ENCODE peak calls at places on chromosomes 11 and 22, in eight cellular contexts. One of them, this sample, is unnamed.
A peak's percentile ranks its signal among the peaks of the same experiment; 100 is the strongest.

GRCh38 chr22:45718391-45718790 is 46.8 kb downstream of the ATXN10 start:
- DNase-seq in stimulated activated CD4-positive, alpha-beta T cell treated with anti-CD3 and anti-CD28 coated beads, Interleukin-4, amount 100 ng/mL, for 48 hours: no peak
- DNase-seq in OCI-LY7: no peak
- DNase-seq in fibroblast of lung: no peak
- DNase-seq in stomach: no peak
- DNase-seq in HL-60: no peak
- DNase-seq in spleen: no peak
- DNase-seq in ELR: no peak
- DNase-seq in this sample: no peak

GRCh38 chr11:105219269-105219668 is 79.7 kb upstream of the CARD18 start:
- DNase-seq in stimulated activated CD4-positive, alpha-beta T cell treated with anti-CD3 and anti-CD28 coated beads, Interleukin-4, amount 100 ng/mL, for 48 hours: no peak
- DNase-seq in OCI-LY7: no peak
- DNase-seq in fibroblast of lung: no peak
- DNase-seq in stomach: no peak
- DNase-seq in HL-60: no peak
- DNase-seq in spleen: no peak
- DNase-seq in ELR: no peak
- DNase-seq in this sample: no peak

GRCh38 chr22:49807780-49808708 is 19.6 kb downstream of the BRD1 start:
- DNase-seq in stimulated activated CD4-positive, alpha-beta T cell treated with anti-CD3 and anti-CD28 coated beads, Interleukin-4, amount 100 ng/mL, for 48 hours: no peak
- DNase-seq in OCI-LY7: no peak
- DNase-seq in fibroblast of lung: no peak
- DNase-seq in stomach: no peak
- DNase-seq in HL-60: no peak
- DNase-seq in spleen: no peak
- DNase-seq in ELR: no peak
- DNase-seq in this sample: no peak

GRCh38 chr11:45809456-45810395 is 4.8 kb downstream of the SLC35C1 start:
- DNase-seq in stimulated activated CD4-positive, alpha-beta T cell treated with anti-CD3 and anti-CD28 coated beads, Interleukin-4, amount 100 ng/mL, for 48 hours: no peak
- DNase-seq in OCI-LY7: no peak
- DNase-seq in fibroblast of lung: no peak
- DNase-seq in stomach: no peak
- DNase-seq in HL-60: peak; percentile 26
- DNase-seq in spleen: no peak
- DNase-seq in ELR: no peak
- DNase-seq in this sample: no peak

GRCh38 chr11:94664336-94664735 is 97.2 kb downstream of the PIWIL4 start:
- DNase-seq in stimulated activated CD4-positive, alpha-beta T cell treated with anti-CD3 and anti-CD28 coated beads, Interleukin-4, amount 100 ng/mL, for 48 hours: no peak
- DNase-seq in OCI-LY7: no peak
- DNase-seq in fibroblast of lung: no peak
- DNase-seq in stomach: no peak
- DNase-seq in HL-60: no peak
- DNase-seq in spleen: no peak
- DNase-seq in ELR: peak; percentile 42
- DNase-seq in this sample: no peak

GRCh38 chr22:42000466-42000865 is 1.9 kb downstream of the WBP2NL start:
- DNase-seq in stimulated activated CD4-positive, alpha-beta T cell treated with anti-CD3 and anti-CD28 coated beads, Interleukin-4, amount 100 ng/mL, for 48 hours: no peak
- DNase-seq in OCI-LY7: no peak
- DNase-seq in fibroblast of lung: no peak
- DNase-seq in stomach: no peak
- DNase-seq in HL-60: no peak
- DNase-seq in spleen: no peak
- DNase-seq in ELR: no peak
- DNase-seq in this sample: no peak

GRCh38 chr11:65574147-65574962 is 1.5 kb upstream of the EHBP1L1 start:
- DNase-seq in stimulated activated CD4-positive, alpha-beta T cell treated with anti-CD3 and anti-CD28 coated beads, Interleukin-4, amount 100 ng/mL, for 48 hours: peak; percentile 81
- DNase-seq in OCI-LY7: peak; percentile 93
- DNase-seq in fibroblast of lung: peak; percentile 95
- DNase-seq in stomach: peak; percentile 89
- DNase-seq in HL-60: peak; percentile 98
- DNase-seq in spleen: peak; percentile 99
- DNase-seq in ELR: peak; percentile 97
- DNase-seq in this sample: peak; percentile 69

GRCh38 chr22:26974914-26975313 is 317.5 kb downstream of the MIAT start:
- DNase-seq in stimulated activated CD4-positive, alpha-beta T cell treated with anti-CD3 and anti-CD28 coated beads, Interleukin-4, amount 100 ng/mL, for 48 hours: no peak
- DNase-seq in OCI-LY7: no peak
- DNase-seq in fibroblast of lung: no peak
- DNase-seq in stomach: no peak
- DNase-seq in HL-60: no peak
- DNase-seq in spleen: no peak
- DNase-seq in ELR: no peak
- DNase-seq in this sample: no peak

GRCh38 chr11:134932761-134933160 is 520.7 kb upstream of the B3GAT1 start:
- DNase-seq in stimulated activated CD4-positive, alpha-beta T cell treated with anti-CD3 and anti-CD28 coated beads, Interleukin-4, amount 100 ng/mL, for 48 hours: no peak
- DNase-seq in OCI-LY7: no peak
- DNase-seq in fibroblast of lung: no peak
- DNase-seq in stomach: no peak
- DNase-seq in HL-60: no peak
- DNase-seq in spleen: no peak
- DNase-seq in ELR: no peak
- DNase-seq in this sample: no peak

GRCh38 chr11:8713760-8714159 is 31.2 kb downstream of the RPL27A start:
- DNase-seq in stimulated activated CD4-positive, alpha-beta T cell treated with anti-CD3 and anti-CD28 coated beads, Interleukin-4, amount 100 ng/mL, for 48 hours: no peak
- DNase-seq in OCI-LY7: no peak
- DNase-seq in fibroblast of lung: no peak
- DNase-seq in stomach: no peak
- DNase-seq in HL-60: no peak
- DNase-seq in spleen: no peak
- DNase-seq in ELR: no peak
- DNase-seq in this sample: no peak

GRCh38 chr11:58647141-58647699 is 24.8 kb downstream of the CNTF start:
- DNase-seq in stimulated activated CD4-positive, alpha-beta T cell treated with anti-CD3 and anti-CD28 coated beads, Interleukin-4, amount 100 ng/mL, for 48 hours: no peak
- DNase-seq in OCI-LY7: peak; percentile 16
- DNase-seq in fibroblast of lung: no peak
- DNase-seq in stomach: no peak
- DNase-seq in HL-60: peak; percentile 45
- DNase-seq in spleen: no peak
- DNase-seq in ELR: no peak
- DNase-seq in this sample: no peak

GRCh38 chr22:46086577-46087335 is 63.6 kb upstream of the PPARA start:
- DNase-seq in stimulated activated CD4-positive, alpha-beta T cell treated with anti-CD3 and anti-CD28 coated beads, Interleukin-4, amount 100 ng/mL, for 48 hours: no peak
- DNase-seq in OCI-LY7: no peak
- DNase-seq in fibroblast of lung: no peak
- DNase-seq in stomach: peak; percentile 24
- DNase-seq in HL-60: no peak
- DNase-seq in spleen: peak; percentile 68
- DNase-seq in ELR: peak; percentile 67
- DNase-seq in this sample: no peak

GRCh38 chr11:17395554-17395961 is 7.1 kb upstream of the KCNJ11 start:
- DNase-seq in stimulated activated CD4-positive, alpha-beta T cell treated with anti-CD3 and anti-CD28 coated beads, Interleukin-4, amount 100 ng/mL, for 48 hours: no peak
- DNase-seq in OCI-LY7: no peak
- DNase-seq in fibroblast of lung: no peak
- DNase-seq in stomach: no peak
- DNase-seq in HL-60: no peak
- DNase-seq in spleen: peak; percentile 67
- DNase-seq in ELR: no peak
- DNase-seq in this sample: no peak

GRCh38 chr22:46043816-46044717 is 67.1 kb upstream of the WNT7B start:
- DNase-seq in stimulated activated CD4-positive, alpha-beta T cell treated with anti-CD3 and anti-CD28 coated beads, Interleukin-4, amount 100 ng/mL, for 48 hours: no peak
- DNase-seq in OCI-LY7: peak; percentile 13
- DNase-seq in fibroblast of lung: no peak
- DNase-seq in stomach: peak; percentile 54
- DNase-seq in HL-60: no peak
- DNase-seq in spleen: peak; percentile 82
- DNase-seq in ELR: peak; percentile 58
- DNase-seq in this sample: no peak

GRCh38 chr11:47590026-47590861 is 3.8 kb downstream of the FAM180B start:
- DNase-seq in stimulated activated CD4-positive, alpha-beta T cell treated with anti-CD3 and anti-CD28 coated beads, Interleukin-4, amount 100 ng/mL, for 48 hours: no peak
- DNase-seq in OCI-LY7: no peak
- DNase-seq in fibroblast of lung: no peak
- DNase-seq in stomach: no peak
- DNase-seq in HL-60: no peak
- DNase-seq in spleen: peak; percentile 64
- DNase-seq in ELR: no peak
- DNase-seq in this sample: no peak

GRCh38 chr11:123561046-123561781 is 93.2 kb downstream of the SCN3B start:
- DNase-seq in stimulated activated CD4-positive, alpha-beta T cell treated with anti-CD3 and anti-CD28 coated beads, Interleukin-4, amount 100 ng/mL, for 48 hours: no peak
- DNase-seq in OCI-LY7: no peak
- DNase-seq in fibroblast of lung: no peak
- DNase-seq in stomach: peak; percentile 49
- DNase-seq in HL-60: no peak
- DNase-seq in spleen: no peak
- DNase-seq in ELR: peak; percentile 43
- DNase-seq in this sample: no peak

GRCh38 chr11:11409916-11410315 is 56.9 kb upstream of the CSNK2A3 start:
- DNase-seq in stimulated activated CD4-positive, alpha-beta T cell treated with anti-CD3 and anti-CD28 coated beads, Interleukin-4, amount 100 ng/mL, for 48 hours: no peak
- DNase-seq in OCI-LY7: no peak
- DNase-seq in fibroblast of lung: no peak
- DNase-seq in stomach: no peak
- DNase-seq in HL-60: no peak
- DNase-seq in spleen: no peak
- DNase-seq in ELR: no peak
- DNase-seq in this sample: no peak

GRCh38 chr11:58574851-58575250 is 805 bp downstream of the LPXN start:
- DNase-seq in stimulated activated CD4-positive, alpha-beta T cell treated with anti-CD3 and anti-CD28 coated beads, Interleukin-4, amount 100 ng/mL, for 48 hours: no peak
- DNase-seq in OCI-LY7: no peak
- DNase-seq in fibroblast of lung: peak; percentile 45
- DNase-seq in stomach: no peak
- DNase-seq in HL-60: no peak
- DNase-seq in spleen: no peak
- DNase-seq in ELR: peak; percentile 73
- DNase-seq in this sample: no peak

GRCh38 chr11:14065153-14065552 is 102.6 kb downstream of the SPON1 start:
- DNase-seq in stimulated activated CD4-positive, alpha-beta T cell treated with anti-CD3 and anti-CD28 coated beads, Interleukin-4, amount 100 ng/mL, for 48 hours: peak; percentile 10
- DNase-seq in OCI-LY7: no peak
- DNase-seq in fibroblast of lung: no peak
- DNase-seq in stomach: no peak
- DNase-seq in HL-60: no peak
- DNase-seq in spleen: no peak
- DNase-seq in ELR: no peak
- DNase-seq in this sample: no peak

GRCh38 chr22:50191041-50191740 is 5.5 kb downstream of the TRABD start:
- DNase-seq in stimulated activated CD4-positive, alpha-beta T cell treated with anti-CD3 and anti-CD28 coated beads, Interleukin-4, amount 100 ng/mL, for 48 hours: peak; percentile 43
- DNase-seq in OCI-LY7: peak; percentile 94
- DNase-seq in fibroblast of lung: no peak
- DNase-seq in stomach: peak; percentile 61
- DNase-seq in HL-60: peak; percentile 95
- DNase-seq in spleen: peak; percentile 94
- DNase-seq in ELR: no peak
- DNase-seq in this sample: no peak

GRCh38 chr22:26548984-26549383 is 36.7 kb upstream of the TFIP11 start:
- DNase-seq in stimulated activated CD4-positive, alpha-beta T cell treated with anti-CD3 and anti-CD28 coated beads, Interleukin-4, amount 100 ng/mL, for 48 hours: no peak
- DNase-seq in OCI-LY7: no peak
- DNase-seq in fibroblast of lung: no peak
- DNase-seq in stomach: no peak
- DNase-seq in HL-60: no peak
- DNase-seq in spleen: no peak
- DNase-seq in ELR: no peak
- DNase-seq in this sample: no peak

GRCh38 chr22:32880906-32881596 is 79.5 kb downstream of the TIMP3 start:
- DNase-seq in stimulated activated CD4-positive, alpha-beta T cell treated with anti-CD3 and anti-CD28 coated beads, Interleukin-4, amount 100 ng/mL, for 48 hours: peak; percentile 7
- DNase-seq in OCI-LY7: no peak
- DNase-seq in fibroblast of lung: peak; percentile 90
- DNase-seq in stomach: peak; percentile 26
- DNase-seq in HL-60: no peak
- DNase-seq in spleen: peak; percentile 83
- DNase-seq in ELR: peak; percentile 16
- DNase-seq in this sample: no peak

GRCh38 chr11:6561288-6561687 is 42.1 kb downstream of the RRP8 start:
- DNase-seq in stimulated activated CD4-positive, alpha-beta T cell treated with anti-CD3 and anti-CD28 coated beads, Interleukin-4, amount 100 ng/mL, for 48 hours: no peak
- DNase-seq in OCI-LY7: no peak
- DNase-seq in fibroblast of lung: no peak
- DNase-seq in stomach: no peak
- DNase-seq in HL-60: no peak
- DNase-seq in spleen: no peak
- DNase-seq in ELR: no peak
- DNase-seq in this sample: no peak

GRCh38 chr11:60785806-60786361 is 751 bp downstream of the MS4A10 start:
- DNase-seq in stimulated activated CD4-positive, alpha-beta T cell treated with anti-CD3 and anti-CD28 coated beads, Interleukin-4, amount 100 ng/mL, for 48 hours: no peak
- DNase-seq in OCI-LY7: no peak
- DNase-seq in fibroblast of lung: peak; percentile 17
- DNase-seq in stomach: no peak
- DNase-seq in HL-60: no peak
- DNase-seq in spleen: peak; percentile 43
- DNase-seq in ELR: peak; percentile 61
- DNase-seq in this sample: no peak

GRCh38 chr11:115616941-115617340 is 112.7 kb upstream of the CADM1 start:
- DNase-seq in stimulated activated CD4-positive, alpha-beta T cell treated with anti-CD3 and anti-CD28 coated beads, Interleukin-4, amount 100 ng/mL, for 48 hours: no peak
- DNase-seq in OCI-LY7: no peak
- DNase-seq in fibroblast of lung: peak; percentile 92
- DNase-seq in stomach: no peak
- DNase-seq in HL-60: no peak
- DNase-seq in spleen: no peak
- DNase-seq in ELR: peak; percentile 32
- DNase-seq in this sample: no peak

GRCh38 chr11:64514596-64514995 is 76.4 kb upstream of the SLC22A12 start:
- DNase-seq in stimulated activated CD4-positive, alpha-beta T cell treated with anti-CD3 and anti-CD28 coated beads, Interleukin-4, amount 100 ng/mL, for 48 hours: no peak
- DNase-seq in OCI-LY7: no peak
- DNase-seq in fibroblast of lung: no peak
- DNase-seq in stomach: no peak
- DNase-seq in HL-60: no peak
- DNase-seq in spleen: no peak
- DNase-seq in ELR: no peak
- DNase-seq in this sample: no peak

GRCh38 chr11:2772544-2773031 is 72.8 kb upstream of the KCNQ1OT1 start:
- DNase-seq in stimulated activated CD4-positive, alpha-beta T cell treated with anti-CD3 and anti-CD28 coated beads, Interleukin-4, amount 100 ng/mL, for 48 hours: peak; percentile 15
- DNase-seq in OCI-LY7: no peak
- DNase-seq in fibroblast of lung: peak; percentile 50
- DNase-seq in stomach: peak; percentile 23
- DNase-seq in HL-60: peak; percentile 25
- DNase-seq in spleen: peak; percentile 60
- DNase-seq in ELR: peak; percentile 75
- DNase-seq in this sample: peak; percentile 8

GRCh38 chr11:128179512-128179911 is 407.8 kb downstream of the ETS1 start:
- DNase-seq in stimulated activated CD4-positive, alpha-beta T cell treated with anti-CD3 and anti-CD28 coated beads, Interleukin-4, amount 100 ng/mL, for 48 hours: no peak
- DNase-seq in OCI-LY7: no peak
- DNase-seq in fibroblast of lung: no peak
- DNase-seq in stomach: no peak
- DNase-seq in HL-60: no peak
- DNase-seq in spleen: no peak
- DNase-seq in ELR: no peak
- DNase-seq in this sample: no peak

GRCh38 chr22:35353318-35353717 is 27.6 kb upstream of the HMOX1 start:
- DNase-seq in stimulated activated CD4-positive, alpha-beta T cell treated with anti-CD3 and anti-CD28 coated beads, Interleukin-4, amount 100 ng/mL, for 48 hours: no peak
- DNase-seq in OCI-LY7: peak; percentile 46
- DNase-seq in fibroblast of lung: no peak
- DNase-seq in stomach: no peak
- DNase-seq in HL-60: no peak
- DNase-seq in spleen: no peak
- DNase-seq in ELR: no peak
- DNase-seq in this sample: no peak

GRCh38 chr22:43288807-43289417 is 54.3 kb downstream of the SCUBE1 start:
- DNase-seq in stimulated activated CD4-positive, alpha-beta T cell treated with anti-CD3 and anti-CD28 coated beads, Interleukin-4, amount 100 ng/mL, for 48 hours: no peak
- DNase-seq in OCI-LY7: no peak
- DNase-seq in fibroblast of lung: no peak
- DNase-seq in stomach: no peak
- DNase-seq in HL-60: no peak
- DNase-seq in spleen: no peak
- DNase-seq in ELR: no peak
- DNase-seq in this sample: no peak

GRCh38 chr11:1478544-1478943 is 8.0 kb downstream of the MOB2 start:
- DNase-seq in stimulated activated CD4-positive, alpha-beta T cell treated with anti-CD3 and anti-CD28 coated beads, Interleukin-4, amount 100 ng/mL, for 48 hours: no peak
- DNase-seq in OCI-LY7: no peak
- DNase-seq in fibroblast of lung: no peak
- DNase-seq in stomach: no peak
- DNase-seq in HL-60: peak; percentile 90
- DNase-seq in spleen: peak; percentile 61
- DNase-seq in ELR: no peak
- DNase-seq in this sample: no peak

GRCh38 chr11:62805991-62806441 is 776 bp upstream of the NXF1 start:
- DNase-seq in stimulated activated CD4-positive, alpha-beta T cell treated with anti-CD3 and anti-CD28 coated beads, Interleukin-4, amount 100 ng/mL, for 48 hours: no peak
- DNase-seq in OCI-LY7: peak; percentile 52
- DNase-seq in fibroblast of lung: no peak
- DNase-seq in stomach: no peak
- DNase-seq in HL-60: peak; percentile 21
- DNase-seq in spleen: no peak
- DNase-seq in ELR: peak; percentile 57
- DNase-seq in this sample: no peak

GRCh38 chr11:70331901-70332300 is 61.4 kb downstream of the PPFIA1 start:
- DNase-seq in stimulated activated CD4-positive, alpha-beta T cell treated with anti-CD3 and anti-CD28 coated beads, Interleukin-4, amount 100 ng/mL, for 48 hours: no peak
- DNase-seq in OCI-LY7: no peak
- DNase-seq in fibroblast of lung: no peak
- DNase-seq in stomach: no peak
- DNase-seq in HL-60: no peak
- DNase-seq in spleen: no peak
- DNase-seq in ELR: no peak
- DNase-seq in this sample: no peak

GRCh38 chr11:102121329-102121728 is 11.1 kb downstream of the YAP1 start:
- DNase-seq in stimulated activated CD4-positive, alpha-beta T cell treated with anti-CD3 and anti-CD28 coated beads, Interleukin-4, amount 100 ng/mL, for 48 hours: no peak
- DNase-seq in OCI-LY7: no peak
- DNase-seq in fibroblast of lung: no peak
- DNase-seq in stomach: no peak
- DNase-seq in HL-60: no peak
- DNase-seq in spleen: no peak
- DNase-seq in ELR: no peak
- DNase-seq in this sample: no peak

This sample was measured in tibial nerve.